ENCODE peak calls at places on chromosomes 7 and 10, in four cellular contexts. L is AG08396, M is non-pigmented ciliary epithelial cell, I is NCI-H460. R is an unnamed sample.

GRCh38 chr7:73303546-73303945 is 5.1 kb downstream of the NSUN5 start:
- DNase-seq in L (no peak), M (no peak), I (no peak), R (no peak)

GRCh38 chr10:61547297-61547696 is 94.1 kb upstream of the TMEM26 start:
- DNase-seq in L (no peak), M (no peak), I (no peak), R (no peak)

GRCh38 chr10:73601486-73601921 is 10.4 kb upstream of the USP54 start:
- DNase-seq in L (no peak), M (no peak), I (no peak), R (no peak)

GRCh38 chr10:72948762-72949161 is 5.8 kb downstream of the PLA2G12B start:
- DNase-seq in L (no peak), M (no peak), I (no peak), R (no peak)

GRCh38 chr7:132590162-132590561 is 13.9 kb upstream of the PLXNA4 start:
- DNase-seq in L (no peak), M (no peak), I (no peak), R (no peak)

GRCh38 chr7:111873963-111874693 is 311.8 kb upstream of the IMMP2L start:
- DNase-seq in L (peak), M (no peak), I (no peak), R (no peak)

GRCh38 chr10:113096111-113097045 is 146.3 kb downstream of the TCF7L2 start:
- DNase-seq in L (no peak), M (no peak), I (no peak), R (no peak)

GRCh38 chr10:15103513-15103912 is 6.4 kb downstream of the RPP38 start:
- DNase-seq in L (no peak), M (no peak), I (no peak), R (no peak)